ENCODE peak calls at places on chromosomes 13 and 19, in four cellular contexts. P is CD8-positive, alpha-beta T cell; Q is caudate nucleus; K is spleen. E is an unnamed sample.

GRCh38 chr19:42277821-42278809 is 9.1 kb downstream of the CIC start:
- DNase-seq in P (no peak), Q (no peak), K (peak; percentile 79), E (no peak)

GRCh38 chr19:17327654-17328516 is 6.8 kb downstream of the ANO8 start:
- DNase-seq in P (peak; percentile 39), Q (no peak), K (peak; percentile 89), E (no peak)

GRCh38 chr13:51769455-51770127 is 34.4 kb downstream of the DHRS12 start:
- DNase-seq in P (no peak), Q (no peak), K (no peak), E (no peak)

GRCh38 chr19:41886761-41887710 is 4.1 kb downstream of the ARHGEF1 start:
- DNase-seq in P (peak; percentile 72), Q (no peak), K (peak; percentile 91), E (peak; percentile 75)

GRCh38 chr13:25882732-25883357 is 169.0 kb downstream of the SHISA2 start:
- DNase-seq in P (no peak), Q (no peak), K (no peak), E (peak; percentile 50)

GRCh38 chr13:43478178-43478577 is 308.6 kb downstream of the ENOX1 start:
- DNase-seq in P (no peak), Q (no peak), K (no peak), E (no peak)

GRCh38 chr19:8611890-8612806 is 1.6 kb upstream of the ADAMTS10 start:
- DNase-seq in P (no peak), Q (no peak), K (no peak), E (peak; percentile 36)

GRCh38 chr13:42762251-42762650 is 19.1 kb upstream of the FAM216B start:
- DNase-seq in P (no peak), Q (no peak), K (no peak), E (no peak)

GRCh38 chr19:56837892-56838679 is 2.4 kb downstream of the PEG3 start:
- DNase-seq in P (no peak), Q (peak; percentile 83), K (no peak), E (peak; percentile 79)

GRCh38 chr19:3296446-3296845 is 69.9 kb upstream of the NFIC start:
- DNase-seq in P (no peak), Q (no peak), K (no peak), E (no peak)

GRCh38 chr13:44211753-44212152 is 161.9 kb upstream of the SERP2 start:
- DNase-seq in P (no peak), Q (no peak), K (no peak), E (no peak)

GRCh38 chr13:101452519-101453485 is at the start of gene ITGBL1:
- DNase-seq in P (no peak), Q (no peak), K (no peak), E (peak; percentile 27)
- H3K27ac ChIP-seq in P (no peak within 1 kb of the TSS), Q (no peak within 1 kb of the TSS), K (no peak within 1 kb of the TSS), E (no peak within 1 kb of the TSS)

DNA sequence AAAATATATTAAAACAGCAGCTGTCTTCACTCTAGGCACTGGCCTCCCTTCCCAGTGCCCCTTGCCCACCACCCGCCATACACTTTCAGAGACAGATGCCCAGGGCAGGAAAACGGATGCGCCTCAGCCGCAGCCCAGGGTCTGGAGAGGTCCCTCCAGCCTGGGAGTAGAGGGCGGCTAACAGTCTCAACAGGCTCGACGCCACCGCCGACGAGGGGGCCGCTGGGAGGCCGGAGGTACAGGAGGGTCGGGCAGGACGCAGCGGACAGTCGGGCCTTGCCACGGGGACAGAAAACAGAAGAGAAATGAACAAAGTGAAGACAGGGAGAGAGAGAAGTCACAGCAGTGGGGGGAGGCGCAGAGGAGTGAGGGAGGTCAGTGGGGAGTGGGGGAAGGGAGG is 27.1 kb downstream of the C19orf47 start:
- DNase-seq in P (no peak), Q (no peak), K (no peak), E (no peak)
- H3K27ac ChIP-seq in P (no peak overlapping the region), Q (no peak overlapping the region), K (no peak overlapping the region), E (no peak overlapping the region)

GRCh38 chr19:54795763-54796162 is 7.6 kb upstream of the KIR2DL4 start:
- DNase-seq in P (no peak), Q (no peak), K (no peak), E (no peak)

GRCh38 chr19:54791476-54791875 is 11.9 kb upstream of the KIR2DL4 start:
- DNase-seq in P (no peak), Q (no peak), K (no peak), E (no peak)

GRCh38 chr19:54790711-54791110 is 12.7 kb upstream of the KIR2DL4 start:
- DNase-seq in P (no peak), Q (no peak), K (no peak), E (no peak)

DNA sequence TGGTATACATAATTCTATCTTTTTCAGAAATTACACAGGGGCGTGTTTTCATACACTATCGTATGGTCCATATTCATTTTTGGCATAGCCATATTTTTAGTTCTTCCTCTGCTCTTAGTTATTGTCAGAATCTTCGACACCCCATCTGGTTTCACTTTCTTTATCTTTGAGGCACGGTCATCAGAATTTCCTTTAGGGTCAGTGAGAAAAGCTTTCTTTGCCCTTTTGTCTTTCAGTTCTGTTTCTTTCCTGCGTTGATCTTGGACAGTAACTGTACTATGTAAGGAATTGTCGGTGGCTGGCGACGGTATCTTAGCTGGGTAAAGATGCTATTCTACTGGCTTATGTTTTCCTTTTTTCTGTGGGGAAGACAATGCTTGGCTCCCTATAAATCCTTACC is 10.6 kb upstream of the KIR2DL4 start:
- DNase-seq in P (no peak), Q (no peak), K (no peak), E (no peak)
- H3K27ac ChIP-seq in P (peak overlapping the region; percentile 26), Q (no peak overlapping the region), K (peak overlapping the region; percentile 84), E (no peak overlapping the region)

GRCh38 chr19:1860133-1860775 is 3.1 kb downstream of the KLF16 start:
- DNase-seq in P (no peak), Q (peak; percentile 59), K (no peak), E (peak; percentile 87)

GRCh38 chr19:1857648-1858326 is 5.6 kb downstream of the KLF16 start:
- DNase-seq in P (no peak), Q (no peak), K (no peak), E (no peak)

GRCh38 chr19:1859319-1859718 is 4.1 kb downstream of the KLF16 start:
- DNase-seq in P (no peak), Q (no peak), K (no peak), E (no peak)

GRCh38 chr19:1856698-1857603 is 6.4 kb downstream of the KLF16 start:
- DNase-seq in P (no peak), Q (peak; percentile 48), K (peak; percentile 97), E (no peak)

GRCh38 chr19:1858412-1859081 is 4.8 kb downstream of the KLF16 start:
- DNase-seq in P (no peak), Q (no peak), K (no peak), E (no peak)
- H3K27ac ChIP-seq in P (no peak overlapping the region), Q (peak overlapping the region; percentile 59), K (peak overlapping the region; percentile 98), E (peak overlapping the region; percentile 49)